ENCODE peak calls at places on chromosomes 16 and 17, in four cellular contexts. One of them, this sample, is unnamed.

GRCh38 chr16:82231021-82231787 is 61.2 kb upstream of the MPHOSPH6 start:
- DNase-seq in H9: no peak
- DNase-seq in effector memory CD4-positive, alpha-beta T cell: no peak
- DNase-seq in testis: no peak
- DNase-seq in this sample: no peak

GRCh38 chr17:73634629-73635028 is 9.6 kb downstream of the SDK2 start:
- DNase-seq in H9: no peak
- DNase-seq in effector memory CD4-positive, alpha-beta T cell: no peak
- DNase-seq in testis: no peak
- DNase-seq in this sample: no peak

GRCh38 chr17:65472602-65473001 is 88.8 kb downstream of the AXIN2 start:
- DNase-seq in H9: no peak
- DNase-seq in effector memory CD4-positive, alpha-beta T cell: no peak
- DNase-seq in testis: peak
- DNase-seq in this sample: no peak

GRCh38 chr16:27721548-27722265 is 171.8 kb downstream of the KATNIP start:
- DNase-seq in H9: no peak
- DNase-seq in effector memory CD4-positive, alpha-beta T cell: no peak
- DNase-seq in testis: peak
- DNase-seq in this sample: no peak

GRCh38 chr17:258045-258734 is 76.7 kb upstream of the DOC2B start:
- DNase-seq in H9: no peak
- DNase-seq in effector memory CD4-positive, alpha-beta T cell: no peak
- DNase-seq in testis: no peak
- DNase-seq in this sample: peak

GRCh38 chr16:28905800-28906372 is 19.2 kb downstream of the RABEP2 start:
- DNase-seq in H9: no peak
- DNase-seq in effector memory CD4-positive, alpha-beta T cell: no peak
- DNase-seq in testis: no peak
- DNase-seq in this sample: no peak

GRCh38 chr17:79537686-79538085 is 73.2 kb downstream of the RBFOX3 start:
- DNase-seq in H9: no peak
- DNase-seq in effector memory CD4-positive, alpha-beta T cell: no peak
- DNase-seq in testis: no peak
- DNase-seq in this sample: no peak

GRCh38 chr16:84827131-84827574 is 7.4 kb downstream of the CRISPLD2 start:
- DNase-seq in H9: no peak
- DNase-seq in effector memory CD4-positive, alpha-beta T cell: no peak
- DNase-seq in testis: no peak
- DNase-seq in this sample: no peak

GRCh38 chr17:50549256-50549941 is 2.4 kb downstream of the SPATA20 start:
- DNase-seq in H9: no peak
- DNase-seq in effector memory CD4-positive, alpha-beta T cell: no peak
- DNase-seq in testis: no peak
- DNase-seq in this sample: no peak

GRCh38 chr16:67257486-67258159 is 8.8 kb downstream of the SLC9A5 start:
- DNase-seq in H9: no peak
- DNase-seq in effector memory CD4-positive, alpha-beta T cell: no peak
- DNase-seq in testis: no peak
- DNase-seq in this sample: no peak

GRCh38 chr17:71334041-71334781 is 786.6 kb upstream of the SOX9 start:
- DNase-seq in H9: no peak
- DNase-seq in effector memory CD4-positive, alpha-beta T cell: no peak
- DNase-seq in testis: no peak
- DNase-seq in this sample: no peak

GRCh38 chr17:43334744-43335400 is 63.9 kb upstream of the ARL4D start:
- DNase-seq in H9: no peak
- DNase-seq in effector memory CD4-positive, alpha-beta T cell: no peak
- DNase-seq in testis: no peak
- DNase-seq in this sample: no peak

GRCh38 chr17:60135951-60136666 is 13.7 kb upstream of the CA4 start:
- DNase-seq in H9: no peak
- DNase-seq in effector memory CD4-positive, alpha-beta T cell: no peak
- DNase-seq in testis: no peak
- DNase-seq in this sample: no peak

GRCh38 chr16:69709456-69710084 is 16.8 kb downstream of the NQO1 start:
- DNase-seq in H9: no peak
- DNase-seq in effector memory CD4-positive, alpha-beta T cell: no peak
- DNase-seq in testis: no peak
- DNase-seq in this sample: no peak

GRCh38 chr16:59899940-59900339 is 1165.8 kb upstream of the GOT2 start:
- DNase-seq in H9: no peak
- DNase-seq in effector memory CD4-positive, alpha-beta T cell: no peak
- DNase-seq in testis: no peak
- DNase-seq in this sample: no peak

GRCh38 chr16:1772908-1773702 is at the start of gene MRPS34:
- DNase-seq in H9: peak
- DNase-seq in effector memory CD4-positive, alpha-beta T cell: peak
- DNase-seq in testis: peak
- DNase-seq in this sample: peak

GRCh38 chr17:61583242-61583641 is 7.8 kb downstream of the NACA2 start:
- DNase-seq in H9: no peak
- DNase-seq in effector memory CD4-positive, alpha-beta T cell: no peak
- DNase-seq in testis: no peak
- DNase-seq in this sample: no peak

GRCh38 chr17:11999715-12000114 is 2.4 kb upstream of the ZNF18 start:
- DNase-seq in H9: no peak
- DNase-seq in effector memory CD4-positive, alpha-beta T cell: no peak
- DNase-seq in testis: no peak
- DNase-seq in this sample: no peak

GRCh38 chr16:52545157-52545543 is 1.8 kb downstream of the TOX3 start:
- DNase-seq in H9: no peak
- DNase-seq in effector memory CD4-positive, alpha-beta T cell: no peak
- DNase-seq in testis: no peak
- DNase-seq in this sample: no peak

GRCh38 chr17:81033535-81034167 is 1.3 kb upstream of the BAIAP2 start:
- DNase-seq in H9: no peak
- DNase-seq in effector memory CD4-positive, alpha-beta T cell: no peak
- DNase-seq in testis: no peak
- DNase-seq in this sample: no peak

GRCh38 chr17:83076930-83077329 is 2.5 kb upstream of the METRNL start:
- DNase-seq in H9: no peak
- DNase-seq in effector memory CD4-positive, alpha-beta T cell: no peak
- DNase-seq in testis: no peak
- DNase-seq in this sample: no peak

GRCh38 chr17:78716814-78717393 is 65.2 kb downstream of the CYTH1 start:
- DNase-seq in H9: no peak
- DNase-seq in effector memory CD4-positive, alpha-beta T cell: no peak
- DNase-seq in testis: peak
- DNase-seq in this sample: peak

GRCh38 chr16:69851491-69852240 is 89.5 kb downstream of the WWP2 start:
- DNase-seq in H9: no peak
- DNase-seq in effector memory CD4-positive, alpha-beta T cell: no peak
- DNase-seq in testis: no peak
- DNase-seq in this sample: no peak

GRCh38 chr17:49717371-49717841 is 9.6 kb upstream of the SLC35B1 start:
- DNase-seq in H9: no peak
- DNase-seq in effector memory CD4-positive, alpha-beta T cell: peak
- DNase-seq in testis: no peak
- DNase-seq in this sample: no peak

DNA sequence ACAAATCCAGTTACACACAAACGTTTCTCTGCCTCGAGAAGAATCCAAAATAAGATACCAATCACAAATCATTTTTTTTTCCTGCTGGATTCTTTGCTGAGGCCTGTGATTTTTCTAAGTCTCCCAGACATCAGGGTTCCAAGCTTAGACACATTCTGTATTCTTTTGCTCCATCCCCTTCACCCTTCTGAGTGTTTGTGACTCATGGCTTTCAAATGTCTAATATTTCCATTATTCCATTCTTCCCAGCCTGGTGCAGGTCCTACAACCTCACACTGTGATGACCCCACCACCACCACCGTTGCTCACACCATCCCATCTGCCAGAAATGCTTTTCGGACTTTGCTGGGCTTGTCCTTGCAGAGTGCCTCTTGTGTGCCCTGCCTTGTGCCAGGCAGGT is 480.1 kb downstream of the SOX9 start:
- DNase-seq in H9: no peak
- DNase-seq in effector memory CD4-positive, alpha-beta T cell: no peak
- DNase-seq in testis: no peak
- DNase-seq in this sample: no peak
- H3K27ac ChIP-seq in H9: no peak
- H3K27ac ChIP-seq in effector memory CD4-positive, alpha-beta T cell: no peak
- H3K27ac ChIP-seq in testis: no peak
- H3K27ac ChIP-seq in this sample: no peak

GRCh38 chr16:64866026-64866425 is 255.8 kb downstream of the CDH11 start:
- DNase-seq in H9: no peak
- DNase-seq in effector memory CD4-positive, alpha-beta T cell: no peak
- DNase-seq in testis: no peak
- DNase-seq in this sample: no peak
- H3K27ac ChIP-seq in H9: no peak
- H3K27ac ChIP-seq in effector memory CD4-positive, alpha-beta T cell: no peak
- H3K27ac ChIP-seq in testis: no peak
- H3K27ac ChIP-seq in this sample: no peak

GRCh38 chr17:56983380-56983779 is 5.4 kb downstream of the SCPEP1 start:
- DNase-seq in H9: no peak
- DNase-seq in effector memory CD4-positive, alpha-beta T cell: no peak
- DNase-seq in testis: no peak
- DNase-seq in this sample: no peak
- H3K27ac ChIP-seq in H9: no peak
- H3K27ac ChIP-seq in effector memory CD4-positive, alpha-beta T cell: no peak
- H3K27ac ChIP-seq in testis: no peak
- H3K27ac ChIP-seq in this sample: no peak

GRCh38 chr16:89322381-89323119 is 105.0 kb downstream of the ZNF778 start:
- DNase-seq in H9: peak
- DNase-seq in effector memory CD4-positive, alpha-beta T cell: no peak
- DNase-seq in testis: no peak
- DNase-seq in this sample: no peak
- H3K27ac ChIP-seq in H9: peak
- H3K27ac ChIP-seq in effector memory CD4-positive, alpha-beta T cell: no peak
- H3K27ac ChIP-seq in testis: no peak
- H3K27ac ChIP-seq in this sample: no peak

GRCh38 chr17:9269350-9270035 is 248.2 kb downstream of the NTN1 start:
- DNase-seq in H9: no peak
- DNase-seq in effector memory CD4-positive, alpha-beta T cell: no peak
- DNase-seq in testis: no peak
- DNase-seq in this sample: no peak

GRCh38 chr17:9270921-9271320 is 249.6 kb downstream of the NTN1 start:
- DNase-seq in H9: no peak
- DNase-seq in effector memory CD4-positive, alpha-beta T cell: no peak
- DNase-seq in testis: no peak
- DNase-seq in this sample: no peak

GRCh38 chr17:9266031-9266680 is 244.8 kb downstream of the NTN1 start:
- DNase-seq in H9: no peak
- DNase-seq in effector memory CD4-positive, alpha-beta T cell: no peak
- DNase-seq in testis: no peak
- DNase-seq in this sample: no peak

GRCh38 chr17:9266769-9267168 is 245.5 kb downstream of the NTN1 start:
- DNase-seq in H9: no peak
- DNase-seq in effector memory CD4-positive, alpha-beta T cell: no peak
- DNase-seq in testis: no peak
- DNase-seq in this sample: no peak

GRCh38 chr17:9268546-9268945 is 247.2 kb downstream of the NTN1 start:
- DNase-seq in H9: no peak
- DNase-seq in effector memory CD4-positive, alpha-beta T cell: no peak
- DNase-seq in testis: no peak
- DNase-seq in this sample: no peak
- H3K27ac ChIP-seq in H9: no peak
- H3K27ac ChIP-seq in effector memory CD4-positive, alpha-beta T cell: no peak
- H3K27ac ChIP-seq in testis: no peak
- H3K27ac ChIP-seq in this sample: no peak

DNA sequence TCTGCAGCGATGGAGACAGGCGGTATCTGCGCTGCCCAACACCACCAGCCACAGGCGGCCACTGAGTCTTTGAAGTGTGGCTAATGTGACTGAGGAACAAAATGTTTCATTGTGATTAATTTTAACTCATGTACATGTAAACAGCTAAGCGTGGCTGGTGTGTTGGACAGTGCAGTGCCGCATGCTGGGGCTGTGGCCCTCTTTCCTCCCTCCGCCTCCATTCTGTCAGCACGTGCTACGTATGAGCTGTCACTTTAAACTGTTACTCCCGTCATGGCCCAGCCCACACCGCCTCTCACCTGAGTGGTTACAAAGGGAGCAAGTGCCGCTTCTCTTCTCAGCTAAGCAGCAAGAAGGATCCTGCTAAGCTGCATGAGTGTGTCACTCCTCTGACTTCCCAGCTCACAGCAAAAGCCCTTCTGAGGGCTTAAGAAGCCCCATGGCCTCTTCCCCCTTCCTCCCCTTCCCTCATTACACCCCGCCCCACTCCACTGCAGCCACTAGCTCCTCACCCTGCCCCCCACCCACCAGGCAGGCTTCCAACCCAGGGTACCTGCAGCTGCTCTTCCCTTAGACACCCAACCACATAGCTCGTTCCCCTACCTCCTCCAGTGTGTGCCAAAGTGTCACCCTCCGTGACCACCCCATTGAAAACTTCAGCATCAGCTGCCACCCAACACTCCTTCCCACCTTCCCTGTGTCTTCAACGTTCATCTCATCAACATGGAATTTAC is 15.0 kb downstream of the HASPIN start:
- DNase-seq in H9: no peak
- DNase-seq in effector memory CD4-positive, alpha-beta T cell: peak
- DNase-seq in testis: peak
- DNase-seq in this sample: peak
- H3K27ac ChIP-seq in H9: no peak
- H3K27ac ChIP-seq in effector memory CD4-positive, alpha-beta T cell: no peak
- H3K27ac ChIP-seq in testis: no peak
- H3K27ac ChIP-seq in this sample: peak

GRCh38 chr17:48563867-48564199 is 14.3 kb downstream of the HOXB4 start:
- DNase-seq in H9: no peak
- DNase-seq in effector memory CD4-positive, alpha-beta T cell: no peak
- DNase-seq in testis: no peak
- DNase-seq in this sample: no peak
- H3K27ac ChIP-seq in H9: no peak
- H3K27ac ChIP-seq in effector memory CD4-positive, alpha-beta T cell: no peak
- H3K27ac ChIP-seq in testis: no peak
- H3K27ac ChIP-seq in this sample: no peak

DNA sequence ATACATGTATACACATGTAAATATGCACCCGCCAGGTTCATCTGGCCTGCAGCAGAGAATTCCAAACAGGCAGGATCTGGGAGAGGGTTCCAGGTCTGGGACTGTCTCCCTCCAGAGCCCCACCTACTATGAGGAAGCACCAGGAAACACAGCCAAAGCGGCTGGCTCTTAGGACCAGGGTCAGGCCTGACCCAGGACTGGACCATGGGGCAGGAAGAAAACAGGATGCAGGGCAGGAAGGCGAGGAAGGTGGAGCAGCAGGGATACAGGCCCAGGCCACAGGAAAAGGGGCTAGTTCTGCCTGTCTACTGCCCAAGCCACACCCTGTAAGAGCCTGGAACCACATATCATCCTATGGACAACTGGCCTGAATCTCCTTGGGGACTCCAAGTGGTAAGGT is 2.2 kb downstream of the HID1 start:
- DNase-seq in H9: no peak
- DNase-seq in effector memory CD4-positive, alpha-beta T cell: no peak
- DNase-seq in testis: no peak
- DNase-seq in this sample: no peak
- H3K27ac ChIP-seq in H9: no peak
- H3K27ac ChIP-seq in effector memory CD4-positive, alpha-beta T cell: no peak
- H3K27ac ChIP-seq in testis: no peak
- H3K27ac ChIP-seq in this sample: peak

GRCh38 chr17:39704821-39705551 is 5.1 kb downstream of the ERBB2 start:
- DNase-seq in H9: peak
- DNase-seq in effector memory CD4-positive, alpha-beta T cell: no peak
- DNase-seq in testis: no peak
- DNase-seq in this sample: no peak
- H3K27ac ChIP-seq in H9: no peak
- H3K27ac ChIP-seq in effector memory CD4-positive, alpha-beta T cell: no peak
- H3K27ac ChIP-seq in testis: no peak
- H3K27ac ChIP-seq in this sample: no peak